ENCODE peak calls at places on chromosomes 12 and 14, in nine cellular contexts. W is fibroblast of pulmonary artery; Y is frontal cortex; Z is stimulated activated CD4-positive, alpha-beta T cell treated with anti-CD3 and anti-CD28 coated beads, Interleukin-2, amount 100 ng/mL, for 24 hours; F is NCI-H748 treated with DMSO at 0.1 percent for 48 hours; J is naive thymus-derived CD8-positive, alpha-beta T cell; U is head of caudate nucleus; B is DMS79 treated with DMSO at 0.1 percent for 48 hours; P is esophagus squamous epithelium. O is an unnamed sample.

GRCh38 chr14:24315807-24316596 is 4.7 kb downstream of the LTB4R start:
- DNase-seq in W (no peak), Y (no peak), Z (no peak), F (no peak), J (no peak), U (no peak), B (no peak), P (no peak), O (no peak)

GRCh38 chr12:42904683-42905418 is 315.3 kb upstream of the PRICKLE1 start:
- DNase-seq in W (no peak), Y (peak; percentile 2), Z (no peak), F (no peak), J (no peak), U (peak; percentile 47), B (no peak), P (no peak), O (no peak)

GRCh38 chr14:95784137-95784536 is 70.2 kb upstream of the TCL1A start:
- DNase-seq in W (peak; percentile 32), Y (no peak), Z (no peak), F (no peak), J (no peak), U (no peak), B (no peak), P (no peak), O (no peak)

GRCh38 chr12:107826276-107826675 is 51.8 kb downstream of the ASCL4 start:
- DNase-seq in W (no peak), Y (no peak), Z (no peak), F (no peak), J (no peak), U (no peak), B (no peak), P (no peak), O (no peak)

GRCh38 chr12:110796952-110797351 is 49.8 kb upstream of the CCDC63 start:
- DNase-seq in W (no peak), Y (no peak), Z (no peak), F (no peak), J (no peak), U (no peak), B (no peak), P (no peak), O (no peak)

GRCh38 chr12:31387466-31387865 is 61.5 kb upstream of the SINHCAF start:
- DNase-seq in W (no peak), Y (no peak), Z (no peak), F (no peak), J (no peak), U (peak; percentile 27), B (no peak), P (no peak), O (no peak)

GRCh38 chr14:75044760-75045159 is 6.5 kb downstream of the MLH3 start:
- DNase-seq in W (no peak), Y (no peak), Z (no peak), F (no peak), J (no peak), U (no peak), B (no peak), P (no peak), O (no peak)

GRCh38 chr14:67420102-67420739 is 8.3 kb upstream of the PLEK2 start:
- DNase-seq in W (no peak), Y (no peak), Z (peak; percentile 49), F (no peak), J (no peak), U (no peak), B (no peak), P (no peak), O (no peak)

GRCh38 chr14:101506211-101506920 is 54.9 kb upstream of the DIO3 start:
- DNase-seq in W (no peak), Y (no peak), Z (no peak), F (no peak), J (no peak), U (peak; percentile 34), B (no peak), P (no peak), O (no peak)

GRCh38 chr12:97642906-97643305 is 180.3 kb downstream of the RMST start:
- DNase-seq in W (no peak), Y (no peak), Z (no peak), F (peak; percentile 30), J (no peak), U (no peak), B (peak; percentile 14), P (no peak), O (no peak)

GRCh38 chr14:61596985-61597384 is 98.3 kb upstream of the HIF1A start:
- DNase-seq in W (peak; percentile 65), Y (no peak), Z (no peak), F (no peak), J (no peak), U (no peak), B (no peak), P (no peak), O (no peak)

GRCh38 chr14:24329736-24330135 is 5.1 kb downstream of the ADCY4 start:
- DNase-seq in W (no peak), Y (no peak), Z (no peak), F (no peak), J (peak; percentile 43), U (no peak), B (no peak), P (no peak), O (no peak)

GRCh38 chr12:52090291-52090690 is 10.8 kb downstream of the SMIM41 start:
- DNase-seq in W (no peak), Y (no peak), Z (no peak), F (no peak), J (no peak), U (no peak), B (peak; percentile 63), P (no peak), O (no peak)

GRCh38 chr12:102702447-102703114 is 214.5 kb downstream of the PAH start:
- DNase-seq in W (peak; percentile 75), Y (peak; percentile 28), Z (peak; percentile 24), F (peak; percentile 41), J (no peak), U (no peak), B (no peak), P (no peak), O (no peak)

GRCh38 chr12:122880668-122881067 is 15.3 kb downstream of the VPS37B start:
- DNase-seq in W (peak; percentile 78), Y (peak; percentile 44), Z (peak; percentile 39), F (no peak), J (no peak), U (peak; percentile 81), B (no peak), P (no peak), O (no peak)

GRCh38 chr12:59699408-59700144 is 103.7 kb downstream of the SLC16A7 start:
- DNase-seq in W (peak; percentile 87), Y (no peak), Z (no peak), F (no peak), J (no peak), U (no peak), B (no peak), P (no peak), O (no peak)

O was measured in cerebellar nuclear complex.